ENCODE peak calls at places on chromosomes 2 and 18, in six cellular contexts. Z is kidney; T is fibroblast of mammary gland; D is stimulated activated naive CD4-positive, alpha-beta T cell; U is putamen; H is NAMALWA. M is an unnamed sample.

GRCh38 chr2:81206216-81206615 is 901.7 kb upstream of the LRRTM1 start:
- DNase-seq in U (no peak), D (no peak), Z (no peak), T (no peak), H (no peak), M (no peak)

GRCh38 chr2:215982465-215982875 is 30.9 kb downstream of the MREG start:
- DNase-seq in Z (no peak), T (peak; percentile 94), U (no peak), H (no peak), D (no peak), M (no peak)

GRCh38 chr18:78427081-78427480 is 552.5 kb upstream of the SALL3 start:
- DNase-seq in H (no peak), T (no peak), U (no peak), D (no peak), Z (no peak), M (no peak)

GRCh38 chr2:157995117-157995516 is 106.6 kb upstream of the UPP2 start:
- DNase-seq in D (no peak), U (no peak), Z (no peak), T (no peak), H (no peak), M (no peak)

GRCh38 chr2:11930211-11930761 is 183.9 kb downstream of the LPIN1 start:
- DNase-seq in U (no peak), Z (no peak), T (no peak), D (no peak), H (no peak), M (no peak)

GRCh38 chr18:28684746-28685145 is 507.8 kb upstream of the CDH2 start:
- DNase-seq in U (no peak), Z (no peak), T (peak; percentile 38), H (no peak), D (no peak), M (no peak)

GRCh38 chr2:240343548-240343947 is 91.9 kb upstream of the GPC1 start:
- DNase-seq in Z (no peak), D (no peak), U (no peak), T (peak; percentile 25), H (no peak), M (no peak)

GRCh38 chr2:2839393-2840096 is 508.5 kb upstream of the MYT1L start:
- DNase-seq in U (no peak), D (no peak), H (no peak), T (no peak), Z (no peak), M (peak; percentile 58)

GRCh38 chr2:219022616-219023015 is 18.7 kb downstream of the CFAP65 start:
- DNase-seq in U (no peak), Z (peak; percentile 45), D (no peak), T (no peak), H (no peak), M (no peak)

GRCh38 chr2:59490192-59490591 is 1063.3 kb downstream of the BCL11A start:
- DNase-seq in D (no peak), T (no peak), H (no peak), U (no peak), Z (no peak), M (no peak)

GRCh38 chr18:68740966-68741365 is 26.1 kb upstream of the TMX3 start:
- DNase-seq in U (no peak), H (no peak), T (peak; percentile 25), D (no peak), Z (no peak), M (no peak)

GRCh38 chr2:113877651-113878594 is 12.0 kb upstream of the ACTR3 start:
- DNase-seq in H (no peak), D (no peak), Z (no peak), T (peak; percentile 78), U (no peak), M (no peak)

GRCh38 chr2:239098288-239098970 is 250.5 kb downstream of the TWIST2 start:
- DNase-seq in D (no peak), T (no peak), H (no peak), U (peak; percentile 45), Z (no peak), M (no peak)

GRCh38 chr2:104033399-104033798 is 820.5 kb upstream of the POU3F3 start:
- DNase-seq in D (no peak), Z (no peak), U (no peak), H (peak; percentile 80), T (no peak), M (no peak)

GRCh38 chr2:228613133-228613532 is 431.6 kb upstream of the SPHKAP start:
- DNase-seq in Z (no peak), H (no peak), T (peak; percentile 100), D (no peak), U (no peak), M (no peak)

GRCh38 chr18:11752116-11752911 is 63.2 kb downstream of the GNAL start:
- DNase-seq in D (no peak), T (peak; percentile 48), H (no peak), U (no peak), Z (no peak), M (no peak)

GRCh38 chr2:168397629-168398028 is 58.4 kb upstream of the CERS6 start:
- DNase-seq in T (peak; percentile 43), H (no peak), U (no peak), Z (no peak), D (no peak), M (no peak)

GRCh38 chr2:95345415-95346235 is 48.5 kb downstream of the KCNIP3 start:
- DNase-seq in Z (peak; percentile 93), U (peak; percentile 61), D (peak; percentile 33), H (no peak), T (peak; percentile 81), M (peak; percentile 12)

GRCh38 chr18:3985664-3986063 is 469.4 kb downstream of the DLGAP1 start:
- DNase-seq in D (no peak), T (peak; percentile 90), U (no peak), H (no peak), Z (no peak), M (no peak)

GRCh38 chr2:3495956-3496355 is 23.4 kb downstream of the ADI1 start:
- DNase-seq in H (no peak), D (no peak), T (no peak), Z (no peak), U (no peak), M (no peak)

GRCh38 chr2:203238711-203239526 is at the start of gene CYP20A1:
- DNase-seq in H (peak; percentile 95), U (peak; percentile 95), D (peak; percentile 99), T (peak; percentile 92), Z (peak; percentile 99), M (peak; percentile 95)

GRCh38 chr2:234954551-234954992 is 2.8 kb downstream of the SH3BP4 start:
- DNase-seq in Z (peak; percentile 61), U (no peak), H (no peak), D (no peak), T (peak; percentile 83), M (no peak)

GRCh38 chr2:126506786-126507185 is 149.2 kb upstream of the GYPC start:
- DNase-seq in D (no peak), H (no peak), U (no peak), Z (no peak), T (no peak), M (no peak)

GRCh38 chr2:237968048-237968862 is 1.4 kb downstream of the UBE2F start:
- DNase-seq in Z (no peak), D (peak; percentile 30), T (peak; percentile 79), H (peak; percentile 85), U (peak; percentile 81), M (peak; percentile 68)

GRCh38 chr2:219836647-219837177 is 209.3 kb downstream of the SLC4A3 start:
- DNase-seq in U (no peak), D (no peak), T (peak; percentile 51), H (peak; percentile 50), Z (no peak), M (no peak)

GRCh38 chr2:218036371-218036770 is 32.7 kb upstream of the RUFY4 start:
- DNase-seq in H (peak; percentile 34), U (no peak), Z (no peak), D (no peak), T (no peak), M (no peak)

M was measured in naive thymus-derived CD8-positive, alpha-beta T cell.